ENCODE peak calls at places on chromosomes 5 and 9, in ten cellular contexts. D, T, C, A, F, V, Y, N, P and X are unnamed samples.

GRCh38 chr5:69364414-69364813 is 4.9 kb downstream of the AK6 start:
- DNase-seq in D (no peak), T (no peak), C (peak; percentile 57), A (no peak), F (no peak), V (no peak), Y (no peak), N (peak; percentile 7), P (no peak), X (peak; percentile 11)

GRCh38 chr5:89735108-89735507 is 674.4 kb downstream of the CETN3 start:
- DNase-seq in D (no peak), T (no peak), C (no peak), A (peak; percentile 12), F (no peak), V (no peak), Y (no peak), N (no peak), P (no peak), X (peak; percentile 90)

GRCh38 chr5:375921-376871 is 54.7 kb downstream of the AHRR start:
- DNase-seq in D (peak; percentile 70), T (peak; percentile 8), C (no peak), A (no peak), F (peak; percentile 62), V (peak; percentile 39), Y (peak; percentile 2), N (no peak), P (no peak), X (no peak)

GRCh38 chr5:149280124-149280523 is 8.5 kb downstream of the AFAP1L1 start:
- DNase-seq in D (no peak), T (no peak), C (no peak), A (no peak), F (no peak), V (no peak), Y (no peak), N (no peak), P (no peak), X (no peak)

GRCh38 chr5:63145167-63145566 is 566.5 kb downstream of the LRRC70 start:
- DNase-seq in D (no peak), T (no peak), C (no peak), A (no peak), F (no peak), V (peak; percentile 57), Y (no peak), N (no peak), P (no peak), X (no peak)

GRCh38 chr9:89810434-89810833 is 205.6 kb downstream of the GADD45G start:
- DNase-seq in D (no peak), T (no peak), C (no peak), A (no peak), F (peak; percentile 42), V (no peak), Y (no peak), N (no peak), P (no peak), X (peak; percentile 1)

GRCh38 chr9:114285166-114285867 is 37.6 kb upstream of the ORM1 start:
- DNase-seq in D (peak; percentile 88), T (no peak), C (peak; percentile 49), A (no peak), F (peak; percentile 64), V (peak; percentile 40), Y (no peak), N (peak; percentile 94), P (no peak), X (peak; percentile 95)

GRCh38 chr9:129071526-129072131 is 9.3 kb upstream of the DOLPP1 start:
- DNase-seq in D (no peak), T (peak; percentile 21), C (no peak), A (no peak), F (no peak), V (no peak), Y (no peak), N (no peak), P (no peak), X (no peak)

GRCh38 chr5:8700222-8700621 is 831.3 kb downstream of the MTRR start:
- DNase-seq in D (no peak), T (no peak), C (no peak), A (no peak), F (no peak), V (no peak), Y (no peak), N (peak; percentile 61), P (no peak), X (no peak)

GRCh38 chr5:169906745-169907649 is 73.3 kb downstream of the INSYN2B start:
- DNase-seq in D (no peak), T (no peak), C (no peak), A (no peak), F (no peak), V (no peak), Y (no peak), N (peak; percentile 22), P (no peak), X (no peak)

GRCh38 chr5:143986567-143987242 is 174.7 kb downstream of the HMHB1 start:
- DNase-seq in D (no peak), T (no peak), C (no peak), A (no peak), F (no peak), V (no peak), Y (no peak), N (peak; percentile 85), P (no peak), X (peak; percentile 76)

GRCh38 chr5:31638286-31638685 is 645 bp upstream of the PDZD2 start:
- DNase-seq in D (peak; percentile 86), T (no peak), C (no peak), A (no peak), F (peak; percentile 67), V (peak; percentile 51), Y (no peak), N (no peak), P (no peak), X (peak; percentile 5)

GRCh38 chr9:81574399-81574798 is 114.9 kb downstream of the TLE1 start:
- DNase-seq in D (no peak), T (no peak), C (no peak), A (no peak), F (no peak), V (no peak), Y (no peak), N (peak; percentile 73), P (no peak), X (peak; percentile 47)

GRCh38 chr9:117249799-117250198 is 165.1 kb downstream of the ASTN2 start:
- DNase-seq in D (no peak), T (no peak), C (no peak), A (no peak), F (no peak), V (no peak), Y (no peak), N (no peak), P (no peak), X (no peak)

DNA sequence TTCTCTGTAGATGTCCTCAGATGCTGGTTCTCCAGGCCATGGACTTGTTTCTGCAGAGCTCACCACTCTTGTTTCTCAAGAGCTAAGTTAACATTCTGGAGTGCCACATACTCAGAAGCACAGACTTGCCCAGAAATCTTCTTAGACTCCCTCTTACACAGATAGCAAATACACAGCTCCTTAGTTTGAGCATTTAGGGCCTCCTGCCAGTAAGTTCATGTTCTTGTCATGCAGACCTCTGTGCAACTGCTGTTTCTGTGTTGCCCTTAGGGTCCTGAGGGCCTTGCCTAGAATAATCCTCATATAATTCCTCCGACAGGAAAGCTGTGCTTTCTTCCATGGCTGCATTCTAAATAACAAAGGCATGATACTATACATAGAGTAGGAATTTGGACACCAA is 1.3 kb upstream of the PTPDC1 start:
- DNase-seq in D (no peak), T (no peak), C (no peak), A (no peak), F (no peak), V (no peak), Y (no peak), N (peak; percentile 18), P (no peak), X (peak; percentile 4)
- H3K4me1 ChIP-seq in D (no peaks in the 10 kb centered on the region), T (no peaks in the 10 kb centered on the region), C (peaks cover 18% of the 10 kb centered on the region), A (peaks cover 9% of the 10 kb centered on the region), F (peaks cover 13% of the 10 kb centered on the region), V (no peaks in the 10 kb centered on the region), Y (no peaks in the 10 kb centered on the region), N (peaks cover 7% of the 10 kb centered on the region), P (peaks cover 19% of the 10 kb centered on the region), X (peaks cover 13% of the 10 kb centered on the region)

DNA sequence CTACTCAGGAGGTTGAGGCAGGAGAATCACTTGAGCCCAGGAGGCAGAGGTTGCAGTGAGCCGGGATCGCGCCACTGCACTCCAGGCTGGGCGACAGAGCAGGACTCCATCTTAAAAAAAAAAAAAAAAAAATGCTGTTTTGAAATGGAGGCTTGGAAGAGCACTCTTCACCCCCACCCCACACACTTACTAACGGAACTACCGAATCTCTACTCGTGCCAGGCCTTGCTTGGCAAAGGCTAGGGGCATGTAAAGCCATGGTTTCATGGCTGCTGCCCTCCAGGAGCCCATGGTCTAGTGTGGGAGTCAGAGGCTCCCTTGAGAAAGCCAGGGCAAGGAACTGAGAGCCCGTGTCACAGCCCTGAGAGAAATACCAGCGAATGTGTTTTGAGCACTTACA is 21.3 kb downstream of the PCDHGC5 start:
- DNase-seq in D (no peak), T (no peak), C (no peak), A (no peak), F (no peak), V (no peak), Y (no peak), N (no peak), P (no peak), X (no peak)
- H3K4me1 ChIP-seq in D (peaks cover 2% of the 10 kb centered on the region), T (peaks cover 21% of the 10 kb centered on the region), C (no peaks in the 10 kb centered on the region), A (peaks cover 57% of the 10 kb centered on the region), F (peaks cover 43% of the 10 kb centered on the region), V (no peaks in the 10 kb centered on the region), Y (peaks cover 4% of the 10 kb centered on the region), N (peaks cover 48% of the 10 kb centered on the region), P (peaks cover 45% of the 10 kb centered on the region), X (peaks cover 63% of the 10 kb centered on the region)

GRCh38 chr5:59766394-59766793 is 127.1 kb downstream of the PDE4D start:
- DNase-seq in D (no peak), T (no peak), C (peak; percentile 58), A (no peak), F (no peak), V (peak; percentile 56), Y (peak; percentile 68), N (no peak), P (no peak), X (no peak)
- H3K4me1 ChIP-seq in D (no peaks in the 10 kb centered on the region), T (peaks cover 8% of the 10 kb centered on the region), C (peaks cover 48% of the 10 kb centered on the region), A (peaks cover 26% of the 10 kb centered on the region), F (peaks cover 5% of the 10 kb centered on the region), V (no peaks in the 10 kb centered on the region), Y (no peaks in the 10 kb centered on the region), N (no peaks in the 10 kb centered on the region), P (peaks cover 4% of the 10 kb centered on the region), X (peaks cover 11% of the 10 kb centered on the region)

GRCh38 chr9:104900324-104900723 is 27.6 kb downstream of the ABCA1 start:
- DNase-seq in D (no peak), T (no peak), C (no peak), A (no peak), F (no peak), V (no peak), Y (no peak), N (no peak), P (no peak), X (no peak)

GRCh38 chr9:104905153-104905901 is 22.6 kb downstream of the ABCA1 start:
- DNase-seq in D (no peak), T (no peak), C (no peak), A (no peak), F (no peak), V (no peak), Y (no peak), N (no peak), P (no peak), X (peak; percentile 16)

GRCh38 chr9:104899759-104900247 is 28.2 kb downstream of the ABCA1 start:
- DNase-seq in D (no peak), T (no peak), C (no peak), A (no peak), F (no peak), V (peak; percentile 85), Y (no peak), N (no peak), P (no peak), X (no peak)

GRCh38 chr9:104903609-104904008 is 24.3 kb downstream of the ABCA1 start:
- DNase-seq in D (no peak), T (no peak), C (no peak), A (no peak), F (no peak), V (peak; percentile 61), Y (no peak), N (peak; percentile 76), P (no peak), X (no peak)

GRCh38 chr9:104900871-104901270 is 27.1 kb downstream of the ABCA1 start:
- DNase-seq in D (no peak), T (no peak), C (no peak), A (peak; percentile 48), F (no peak), V (no peak), Y (no peak), N (no peak), P (no peak), X (peak; percentile 17)
- H3K4me1 ChIP-seq in D (peaks cover 2% of the 10 kb centered on the region), T (no peaks in the 10 kb centered on the region), C (peaks cover 7% of the 10 kb centered on the region), A (peaks cover 49% of the 10 kb centered on the region), F (peaks cover 13% of the 10 kb centered on the region), V (peaks cover 7% of the 10 kb centered on the region), Y (no peaks in the 10 kb centered on the region), N (peaks cover 21% of the 10 kb centered on the region), P (no peaks in the 10 kb centered on the region), X (peaks cover 61% of the 10 kb centered on the region)